ENCODE peak calls at places on chromosomes 16 and 17, in five cellular contexts. One of them, this sample, is unnamed.

GRCh38 chr17:10612957-10613744 is 44.0 kb downstream of the MYH3 start:
- DNase-seq in breast epithelium: no peak
- DNase-seq in endothelial cell of umbilical vein: no peak
- DNase-seq in left ventricle myocardium inferior: no peak
- DNase-seq in fibroblast of lung: peak; percentile 75
- DNase-seq in this sample: no peak

GRCh38 chr17:60390223-60390622 is 1.7 kb downstream of the USP32 start:
- DNase-seq in breast epithelium: no peak
- DNase-seq in left ventricle myocardium inferior: no peak
- DNase-seq in endothelial cell of umbilical vein: peak; percentile 39
- DNase-seq in fibroblast of lung: peak; percentile 38
- DNase-seq in this sample: no peak

GRCh38 chr17:3557768-3558583 is at the start of gene TRPV3:
- DNase-seq in left ventricle myocardium inferior: no peak
- DNase-seq in breast epithelium: peak; percentile 71
- DNase-seq in fibroblast of lung: no peak
- DNase-seq in endothelial cell of umbilical vein: no peak
- DNase-seq in this sample: no peak

GRCh38 chr16:75265911-75266701 is 14.7 kb upstream of the BCAR1 start:
- DNase-seq in breast epithelium: no peak
- DNase-seq in fibroblast of lung: peak; percentile 75
- DNase-seq in endothelial cell of umbilical vein: peak; percentile 71
- DNase-seq in left ventricle myocardium inferior: peak; percentile 75
- DNase-seq in this sample: peak; percentile 79

GRCh38 chr17:46851029-46851741 is at the start of gene WNT9B:
- DNase-seq in breast epithelium: no peak
- DNase-seq in left ventricle myocardium inferior: no peak
- DNase-seq in endothelial cell of umbilical vein: no peak
- DNase-seq in fibroblast of lung: no peak
- DNase-seq in this sample: no peak

GRCh38 chr16:5383737-5384136 is 286.1 kb upstream of the EEF2KMT start:
- DNase-seq in endothelial cell of umbilical vein: no peak
- DNase-seq in fibroblast of lung: no peak
- DNase-seq in left ventricle myocardium inferior: no peak
- DNase-seq in breast epithelium: no peak
- DNase-seq in this sample: no peak

GRCh38 chr17:68324114-68324513 is 32.8 kb downstream of the ARSG start:
- DNase-seq in left ventricle myocardium inferior: no peak
- DNase-seq in endothelial cell of umbilical vein: peak; percentile 64
- DNase-seq in breast epithelium: no peak
- DNase-seq in fibroblast of lung: no peak
- DNase-seq in this sample: no peak

GRCh38 chr16:23072084-23072599 is 77.1 kb downstream of the USP31 start:
- DNase-seq in left ventricle myocardium inferior: peak; percentile 91
- DNase-seq in endothelial cell of umbilical vein: peak; percentile 90
- DNase-seq in breast epithelium: peak; percentile 59
- DNase-seq in fibroblast of lung: peak; percentile 65
- DNase-seq in this sample: peak; percentile 46

GRCh38 chr17:34305606-34306005 is 13.6 kb upstream of the CCL8 start:
- DNase-seq in endothelial cell of umbilical vein: no peak
- DNase-seq in left ventricle myocardium inferior: no peak
- DNase-seq in fibroblast of lung: no peak
- DNase-seq in breast epithelium: no peak
- DNase-seq in this sample: no peak

GRCh38 chr17:80858301-80859003 is 133.2 kb upstream of the CHMP6 start:
- DNase-seq in endothelial cell of umbilical vein: no peak
- DNase-seq in left ventricle myocardium inferior: no peak
- DNase-seq in fibroblast of lung: no peak
- DNase-seq in breast epithelium: no peak
- DNase-seq in this sample: no peak

GRCh38 chr17:62761884-62762283 is 46.2 kb downstream of the MARCHF10 start:
- DNase-seq in left ventricle myocardium inferior: no peak
- DNase-seq in fibroblast of lung: no peak
- DNase-seq in endothelial cell of umbilical vein: no peak
- DNase-seq in breast epithelium: no peak
- DNase-seq in this sample: no peak

GRCh38 chr17:18129041-18129502 is 20.5 kb downstream of the MYO15A start:
- DNase-seq in endothelial cell of umbilical vein: peak; percentile 24
- DNase-seq in fibroblast of lung: peak; percentile 72
- DNase-seq in left ventricle myocardium inferior: no peak
- DNase-seq in breast epithelium: peak; percentile 42
- DNase-seq in this sample: no peak

GRCh38 chr17:43958953-43959352 is 5.2 kb upstream of the PYY start:
- DNase-seq in fibroblast of lung: peak; percentile 44
- DNase-seq in left ventricle myocardium inferior: no peak
- DNase-seq in breast epithelium: no peak
- DNase-seq in endothelial cell of umbilical vein: no peak
- DNase-seq in this sample: no peak

GRCh38 chr17:68601565-68602266 is 549 bp upstream of the FAM20A start:
- DNase-seq in endothelial cell of umbilical vein: no peak
- DNase-seq in left ventricle myocardium inferior: no peak
- DNase-seq in fibroblast of lung: no peak
- DNase-seq in breast epithelium: no peak
- DNase-seq in this sample: no peak

GRCh38 chr17:47265983-47266541 is 12.4 kb downstream of the ITGB3 start:
- DNase-seq in fibroblast of lung: peak; percentile 34
- DNase-seq in breast epithelium: no peak
- DNase-seq in left ventricle myocardium inferior: no peak
- DNase-seq in endothelial cell of umbilical vein: peak; percentile 43
- DNase-seq in this sample: no peak

GRCh38 chr17:7704601-7705268 is at the start of gene EFNB3:
- DNase-seq in fibroblast of lung: peak; percentile 22
- DNase-seq in endothelial cell of umbilical vein: no peak
- DNase-seq in left ventricle myocardium inferior: no peak
- DNase-seq in breast epithelium: no peak
- DNase-seq in this sample: no peak

GRCh38 chr16:3999479-3999868 is 116.8 kb downstream of the ADCY9 start:
- DNase-seq in fibroblast of lung: peak; percentile 81
- DNase-seq in endothelial cell of umbilical vein: no peak
- DNase-seq in left ventricle myocardium inferior: peak; percentile 60
- DNase-seq in breast epithelium: no peak
- DNase-seq in this sample: no peak

GRCh38 chr16:85765767-85766166 is 14.9 kb upstream of the C16orf74 start:
- DNase-seq in left ventricle myocardium inferior: no peak
- DNase-seq in endothelial cell of umbilical vein: no peak
- DNase-seq in breast epithelium: no peak
- DNase-seq in fibroblast of lung: no peak
- DNase-seq in this sample: no peak

GRCh38 chr17:40485851-40486512 is 15.4 kb downstream of the TNS4 start:
- DNase-seq in endothelial cell of umbilical vein: no peak
- DNase-seq in fibroblast of lung: peak; percentile 99
- DNase-seq in left ventricle myocardium inferior: no peak
- DNase-seq in breast epithelium: peak; percentile 88
- DNase-seq in this sample: no peak

GRCh38 chr17:2398655-2399571 is 1.9 kb downstream of the MNT start:
- DNase-seq in endothelial cell of umbilical vein: peak; percentile 88
- DNase-seq in fibroblast of lung: peak; percentile 73
- DNase-seq in left ventricle myocardium inferior: peak; percentile 56
- DNase-seq in breast epithelium: peak; percentile 63
- DNase-seq in this sample: no peak

GRCh38 chr16:85611205-85611454 is 2.0 kb upstream of the GSE1 start:
- DNase-seq in breast epithelium: no peak
- DNase-seq in left ventricle myocardium inferior: no peak
- DNase-seq in endothelial cell of umbilical vein: no peak
- DNase-seq in fibroblast of lung: peak; percentile 15
- DNase-seq in this sample: no peak

GRCh38 chr16:31390504-31391043 is 2.6 kb upstream of the ITGAD start:
- DNase-seq in breast epithelium: no peak
- DNase-seq in left ventricle myocardium inferior: no peak
- DNase-seq in fibroblast of lung: no peak
- DNase-seq in endothelial cell of umbilical vein: no peak
- DNase-seq in this sample: no peak
- H3K27ac ChIP-seq in breast epithelium: no peak overlapping the region
- H3K27ac ChIP-seq in left ventricle myocardium inferior: no peak overlapping the region
- H3K27ac ChIP-seq in fibroblast of lung: no peak overlapping the region
- H3K27ac ChIP-seq in endothelial cell of umbilical vein: no peak overlapping the region
- H3K27ac ChIP-seq in this sample: no peak overlapping the region

GRCh38 chr17:78790552-78790951 is 8.5 kb upstream of the CYTH1 start:
- DNase-seq in breast epithelium: no peak
- DNase-seq in endothelial cell of umbilical vein: no peak
- DNase-seq in fibroblast of lung: no peak
- DNase-seq in left ventricle myocardium inferior: no peak
- DNase-seq in this sample: no peak

GRCh38 chr17:78794399-78794798 is 12.3 kb upstream of the CYTH1 start:
- DNase-seq in endothelial cell of umbilical vein: no peak
- DNase-seq in left ventricle myocardium inferior: no peak
- DNase-seq in breast epithelium: no peak
- DNase-seq in fibroblast of lung: no peak
- DNase-seq in this sample: no peak

GRCh38 chr17:78793415-78793814 is 11.3 kb upstream of the CYTH1 start:
- DNase-seq in left ventricle myocardium inferior: no peak
- DNase-seq in breast epithelium: no peak
- DNase-seq in fibroblast of lung: no peak
- DNase-seq in endothelial cell of umbilical vein: no peak
- DNase-seq in this sample: no peak

GRCh38 chr17:78793968-78794367 is 11.9 kb upstream of the CYTH1 start:
- DNase-seq in left ventricle myocardium inferior: no peak
- DNase-seq in breast epithelium: no peak
- DNase-seq in endothelial cell of umbilical vein: no peak
- DNase-seq in fibroblast of lung: no peak
- DNase-seq in this sample: no peak

DNA sequence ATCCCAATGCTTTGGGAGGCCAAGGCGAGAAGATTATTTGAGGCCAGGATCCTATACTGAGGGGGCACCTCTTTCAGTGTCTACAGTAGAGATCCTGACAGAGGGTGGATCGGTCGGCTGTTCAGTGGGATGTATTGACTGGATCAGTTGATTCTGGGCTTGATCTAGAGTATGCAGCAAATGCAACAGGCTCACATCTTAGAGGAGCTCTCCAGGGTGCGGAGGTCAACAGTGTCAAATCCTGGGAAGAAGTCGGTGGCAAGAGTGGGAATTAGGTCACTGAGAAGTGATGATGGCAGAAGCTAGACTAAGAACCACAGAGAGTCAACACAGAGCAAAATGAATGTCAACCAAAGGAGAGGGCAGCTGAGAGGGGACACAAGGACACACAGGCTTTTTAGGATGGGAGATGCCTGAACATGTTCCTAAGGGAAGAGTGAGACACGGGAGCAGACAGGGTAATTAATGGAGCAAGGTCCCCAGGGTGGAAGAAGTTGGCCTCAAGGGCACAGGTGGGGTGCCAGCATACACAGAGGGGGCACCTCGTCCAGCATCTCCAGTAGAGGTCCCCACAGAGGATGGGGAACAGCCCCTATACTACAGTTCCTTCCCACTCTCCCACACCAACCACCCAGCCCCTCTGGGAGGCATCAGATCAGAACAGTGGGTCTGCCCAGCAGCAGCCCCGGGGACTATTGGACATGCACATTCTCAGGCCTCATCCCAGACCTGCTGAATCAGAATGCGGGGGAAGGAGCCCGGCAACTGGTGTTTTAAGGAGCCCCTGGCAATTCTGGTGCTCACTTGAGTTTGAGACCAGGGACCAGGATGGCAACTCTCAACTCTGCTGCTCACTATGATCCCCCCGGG is 10.0 kb upstream of the CYTH1 start:
- DNase-seq in fibroblast of lung: no peak
- DNase-seq in breast epithelium: no peak
- DNase-seq in endothelial cell of umbilical vein: no peak
- DNase-seq in left ventricle myocardium inferior: no peak
- DNase-seq in this sample: no peak
- H3K27ac ChIP-seq in fibroblast of lung: no peak overlapping the region
- H3K27ac ChIP-seq in breast epithelium: no peak overlapping the region
- H3K27ac ChIP-seq in endothelial cell of umbilical vein: no peak overlapping the region
- H3K27ac ChIP-seq in left ventricle myocardium inferior: peak overlapping the region; percentile 77
- H3K27ac ChIP-seq in this sample: peak overlapping the region; percentile 26

DNA sequence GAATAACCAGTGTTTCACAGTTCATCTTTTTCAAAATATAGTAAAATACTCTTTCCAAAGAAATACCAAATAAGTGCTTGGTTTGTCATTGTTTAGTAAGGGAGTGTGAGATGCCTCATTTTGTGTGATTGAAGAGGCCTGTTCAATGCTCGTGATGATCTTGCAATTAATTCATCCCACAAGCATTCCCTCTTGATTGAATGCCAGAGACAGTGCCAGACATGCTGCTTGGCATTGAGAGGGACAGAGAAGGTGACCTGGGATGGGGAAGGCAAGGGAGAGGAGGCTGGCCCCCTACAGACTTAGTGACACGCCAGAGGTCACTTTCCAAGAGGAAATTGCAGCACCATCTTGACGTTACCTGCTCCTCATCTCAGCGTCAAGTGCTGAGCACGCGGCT is 49.3 kb downstream of the CLEC16A start:
- DNase-seq in fibroblast of lung: no peak
- DNase-seq in endothelial cell of umbilical vein: no peak
- DNase-seq in left ventricle myocardium inferior: no peak
- DNase-seq in breast epithelium: no peak
- DNase-seq in this sample: no peak
- H3K27ac ChIP-seq in fibroblast of lung: peak overlapping the region; percentile 93
- H3K27ac ChIP-seq in endothelial cell of umbilical vein: no peak overlapping the region
- H3K27ac ChIP-seq in left ventricle myocardium inferior: no peak overlapping the region
- H3K27ac ChIP-seq in breast epithelium: no peak overlapping the region
- H3K27ac ChIP-seq in this sample: no peak overlapping the region

GRCh38 chr17:49516190-49516589 is 21.1 kb downstream of the NGFR start:
- DNase-seq in left ventricle myocardium inferior: no peak
- DNase-seq in endothelial cell of umbilical vein: no peak
- DNase-seq in breast epithelium: no peak
- DNase-seq in fibroblast of lung: no peak
- DNase-seq in this sample: no peak
- H3K27ac ChIP-seq in left ventricle myocardium inferior: peak overlapping the region; percentile 77
- H3K27ac ChIP-seq in endothelial cell of umbilical vein: no peak overlapping the region
- H3K27ac ChIP-seq in breast epithelium: peak overlapping the region; percentile 94
- H3K27ac ChIP-seq in fibroblast of lung: no peak overlapping the region
- H3K27ac ChIP-seq in this sample: peak overlapping the region; percentile 30

DNA sequence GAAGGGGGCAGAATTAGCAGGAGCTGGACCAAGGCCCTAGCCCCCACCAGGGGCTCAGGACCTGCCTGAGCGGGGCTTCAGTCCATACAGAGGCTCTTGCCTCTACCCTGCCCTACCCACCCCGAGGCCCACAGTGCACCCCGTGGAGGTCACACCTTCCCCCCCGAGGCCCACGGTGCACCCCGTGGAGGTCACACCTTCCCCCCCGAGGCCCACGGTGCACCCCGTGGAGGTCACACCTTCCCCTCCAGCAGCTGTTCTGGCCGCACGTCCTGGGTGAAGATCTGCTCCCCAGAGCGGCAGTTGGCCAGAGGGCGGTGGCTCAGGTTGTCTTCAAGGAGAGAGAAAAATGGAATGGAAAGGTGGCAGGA is 11.4 kb downstream of the CASKIN2 start:
- DNase-seq in endothelial cell of umbilical vein: no peak
- DNase-seq in left ventricle myocardium inferior: no peak
- DNase-seq in breast epithelium: no peak
- DNase-seq in fibroblast of lung: no peak
- DNase-seq in this sample: no peak
- H3K27ac ChIP-seq in endothelial cell of umbilical vein: no peak overlapping the region
- H3K27ac ChIP-seq in left ventricle myocardium inferior: peak overlapping the region; percentile 42
- H3K27ac ChIP-seq in breast epithelium: no peak overlapping the region
- H3K27ac ChIP-seq in fibroblast of lung: no peak overlapping the region
- H3K27ac ChIP-seq in this sample: peak overlapping the region; percentile 90

This sample was measured in substantia nigra.